ENCODE peak calls at places on chromosomes 6 and 20, in five cellular contexts. L, B, N, X and R are unnamed samples.
A peak's percentile ranks its signal among the peaks of the same experiment; 100 is the strongest.

GRCh38 chr6:89612121-89612520 is 26.4 kb downstream of the LYRM2 start:
- DNase-seq in L (no peak), B (no peak), N (no peak), X (no peak), R (no peak)

GRCh38 chr6:43491750-43492661 is 14.6 kb downstream of the TJAP1 start:
- DNase-seq in L (peak; percentile 83), B (peak; percentile 68), N (peak; percentile 69), X (peak; percentile 82), R (peak; percentile 56)

GRCh38 chr6:42269553-42269952 is 51.9 kb upstream of the MRPS10 start:
- DNase-seq in L (no peak), B (no peak), N (no peak), X (no peak), R (no peak)

GRCh38 chr6:117540670-117541069 is 58.2 kb downstream of the DCBLD1 start:
- DNase-seq in L (no peak), B (peak; percentile 96), N (no peak), X (no peak), R (no peak)

GRCh38 chr20:62277253-62277652 is 25.5 kb upstream of the ADRM1 start:
- DNase-seq in L (no peak), B (no peak), N (no peak), X (no peak), R (no peak)

GRCh38 chr20:663315-664090 is 10.5 kb upstream of the SRXN1 start:
- DNase-seq in L (no peak), B (peak; percentile 47), N (peak; percentile 29), X (no peak), R (no peak)

GRCh38 chr6:64483956-64484499 is 848.4 kb downstream of the PHF3 start:
- DNase-seq in L (no peak), B (no peak), N (no peak), X (no peak), R (no peak)

GRCh38 chr6:157579467-157580031 is 198.6 kb downstream of the ZDHHC14 start:
- DNase-seq in L (no peak), B (peak; percentile 42), N (peak; percentile 7), X (no peak), R (no peak)

GRCh38 chr6:14986370-14986769 is 259.5 kb upstream of the JARID2 start:
- DNase-seq in L (no peak), B (no peak), N (no peak), X (no peak), R (no peak)

GRCh38 chr20:3237958-3238615 is 903 bp downstream of the SLC4A11 start:
- DNase-seq in L (no peak), B (no peak), N (no peak), X (no peak), R (no peak)

GRCh38 chr6:35469711-35470662 is 1.8 kb downstream of the RPL10A start:
- DNase-seq in L (no peak), B (peak; percentile 66), N (no peak), X (no peak), R (no peak)

GRCh38 chr20:53828673-53829085 is 235.0 kb upstream of the ZNF217 start:
- DNase-seq in L (peak; percentile 48), B (peak; percentile 84), N (peak; percentile 95), X (peak; percentile 35), R (no peak)
- TF ChIP-seq CTCF in L (no peak), B (peak; percentile 14), N (peak; percentile 33), X (no peak), R (no peak)

DNA sequence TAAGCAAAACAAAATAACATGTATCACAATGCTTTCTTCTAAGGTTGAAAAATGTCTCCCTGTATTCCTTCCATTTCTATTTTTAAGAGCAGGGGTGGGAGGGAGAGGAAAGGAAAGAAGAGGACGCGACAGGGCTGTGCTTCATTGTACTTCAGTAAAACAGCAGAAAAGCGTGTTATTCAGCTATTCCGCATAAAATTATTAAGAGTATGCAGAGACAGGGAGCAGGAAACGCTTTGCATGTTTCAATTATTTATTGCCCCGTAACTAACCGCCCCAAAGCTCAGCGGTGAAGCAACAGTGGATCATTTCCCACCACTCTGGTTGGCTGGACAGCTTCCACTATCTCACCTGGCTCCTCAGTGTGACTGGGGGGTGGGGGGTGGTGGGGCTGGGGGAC is 188.9 kb downstream of the TTLL2 start:
- DNase-seq in L (no peak), B (no peak), N (no peak), X (no peak), R (no peak)
- TF ChIP-seq CTCF in L (no peak), B (no peak), N (no peak), X (no peak), R (no peak)

GRCh38 chr20:44574372-44574771 is 8.0 kb upstream of the PKIG start:
- DNase-seq in L (no peak), B (no peak), N (no peak), X (no peak), R (no peak)

GRCh38 chr20:44579313-44580090 is 2.9 kb upstream of the PKIG start:
- DNase-seq in L (no peak), B (no peak), N (no peak), X (no peak), R (no peak)

GRCh38 chr20:44572551-44573500 is 9.6 kb upstream of the PKIG start:
- DNase-seq in L (peak; percentile 43), B (peak; percentile 85), N (peak; percentile 92), X (no peak), R (no peak)

GRCh38 chr20:44573501-44573869 is 8.9 kb upstream of the PKIG start:
- DNase-seq in L (no peak), B (no peak), N (no peak), X (no peak), R (no peak)

GRCh38 chr20:44576297-44576696 is 6.1 kb upstream of the PKIG start:
- DNase-seq in L (no peak), B (no peak), N (peak; percentile 67), X (no peak), R (no peak)
- TF ChIP-seq CTCF in L (no peak), B (no peak), N (peak; percentile 48), X (no peak), R (no peak)

GRCh38 chr6:108737594-108738546 is 110.4 kb upstream of the ARMC2 start:
- DNase-seq in L (peak; percentile 81), B (peak; percentile 90), N (peak; percentile 92), X (peak; percentile 37), R (peak; percentile 38)
- TF ChIP-seq CTCF in L (no peak), B (no peak), N (no peak), X (no peak), R (no peak)

GRCh38 chr20:57465486-57465885 is 59.5 kb downstream of the CTCFL start:
- DNase-seq in L (no peak), B (no peak), N (no peak), X (no peak), R (no peak)

GRCh38 chr20:57468523-57469417 is 56.2 kb downstream of the CTCFL start:
- DNase-seq in L (no peak), B (no peak), N (no peak), X (no peak), R (no peak)

GRCh38 chr20:57464642-57465211 is 60.2 kb downstream of the CTCFL start:
- DNase-seq in L (no peak), B (peak; percentile 22), N (peak; percentile 28), X (no peak), R (no peak)

GRCh38 chr20:57467742-57468141 is 57.2 kb downstream of the CTCFL start:
- DNase-seq in L (no peak), B (no peak), N (no peak), X (no peak), R (no peak)

GRCh38 chr20:57465943-57466342 is 59.0 kb downstream of the CTCFL start:
- DNase-seq in L (no peak), B (no peak), N (no peak), X (no peak), R (no peak)
- TF ChIP-seq CTCF in L (no peak), B (peak; percentile 4), N (no peak), X (no peak), R (no peak)

DNA sequence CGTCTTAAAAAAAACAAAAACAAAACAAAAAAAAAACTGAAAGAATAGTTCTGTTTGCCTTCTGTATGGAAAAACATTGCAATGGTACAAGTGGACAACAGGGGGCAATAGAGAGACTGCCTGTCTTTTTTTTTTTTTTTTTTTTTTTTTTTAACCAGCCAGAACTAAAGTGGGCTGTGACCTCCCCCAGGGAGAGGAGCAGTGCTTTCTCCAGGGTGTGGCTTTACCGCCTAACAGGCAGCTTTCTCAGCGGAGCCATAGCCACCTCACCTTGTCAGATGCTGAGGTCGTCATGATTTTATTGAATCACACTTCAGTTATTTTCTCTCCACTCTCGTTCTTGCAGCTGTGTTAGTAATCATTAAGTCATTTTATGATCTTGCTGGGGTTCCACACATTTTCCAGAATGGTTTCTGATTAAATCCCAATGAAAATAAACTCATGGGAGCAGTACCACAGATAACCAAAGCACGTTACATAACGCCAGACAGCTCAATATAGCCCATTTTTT is 78.4 kb downstream of the GMPR start:
- DNase-seq in L (no peak), B (peak; percentile 60), N (peak; percentile 48), X (peak; percentile 39), R (no peak)
- TF ChIP-seq CTCF in L (peak; percentile 55), B (peak; percentile 73), N (peak; percentile 91), X (no peak), R (no peak)

GRCh38 chr6:76992553-76992952 is 470.7 kb downstream of the HTR1B start:
- DNase-seq in L (no peak), B (no peak), N (no peak), X (no peak), R (no peak)
- TF ChIP-seq CTCF in L (no peak), B (no peak), N (no peak), X (no peak), R (no peak)